ENCODE peak calls at places on chromosome 21, in nine cellular contexts. One of them, this sample, is unnamed. For H3K9me3, the result is how much of the 10 kb centered on the place peaks cover.

GRCh38 chr21:35204850-35205564 is 155.9 kb upstream of the RUNX1 start:
- DNase-seq in iPS DF 6.9: no peak
- DNase-seq in sigmoid colon: peak
- DNase-seq in left ventricle myocardium inferior: peak
- DNase-seq in testis: peak
- DNase-seq in spleen: peak
- DNase-seq in tibial artery: peak
- DNase-seq in A549: no peak
- DNase-seq in AG04450: peak
- DNase-seq in this sample: no peak

GRCh38 chr21:31181089-31181757 is 142.9 kb upstream of the KRTAP19-8 start:
- DNase-seq in iPS DF 6.9: no peak
- DNase-seq in sigmoid colon: no peak
- DNase-seq in left ventricle myocardium inferior: no peak
- DNase-seq in testis: no peak
- DNase-seq in spleen: no peak
- DNase-seq in tibial artery: no peak
- DNase-seq in A549: no peak
- DNase-seq in AG04450: no peak
- DNase-seq in this sample: no peak

GRCh38 chr21:25772680-25773079 is 37.9 kb downstream of the GABPA start:
- DNase-seq in iPS DF 6.9: no peak
- DNase-seq in sigmoid colon: no peak
- DNase-seq in left ventricle myocardium inferior: no peak
- DNase-seq in testis: no peak
- DNase-seq in spleen: no peak
- DNase-seq in tibial artery: no peak
- DNase-seq in A549: no peak
- DNase-seq in AG04450: no peak
- DNase-seq in this sample: no peak

GRCh38 chr21:38291875-38292274 is 35.1 kb downstream of the KCNJ15 start:
- DNase-seq in iPS DF 6.9: no peak
- DNase-seq in sigmoid colon: no peak
- DNase-seq in left ventricle myocardium inferior: no peak
- DNase-seq in testis: no peak
- DNase-seq in spleen: no peak
- DNase-seq in tibial artery: no peak
- DNase-seq in A549: no peak
- DNase-seq in AG04450: no peak
- DNase-seq in this sample: no peak

GRCh38 chr21:32917392-32918135 is 108.2 kb upstream of the OLIG2 start:
- DNase-seq in iPS DF 6.9: no peak
- DNase-seq in sigmoid colon: no peak
- DNase-seq in left ventricle myocardium inferior: peak
- DNase-seq in testis: peak
- DNase-seq in spleen: no peak
- DNase-seq in tibial artery: peak
- DNase-seq in A549: no peak
- DNase-seq in AG04450: no peak
- DNase-seq in this sample: no peak

GRCh38 chr21:32102426-32102825 is 176.4 kb downstream of the MIS18A start:
- DNase-seq in iPS DF 6.9: no peak
- DNase-seq in sigmoid colon: no peak
- DNase-seq in left ventricle myocardium inferior: no peak
- DNase-seq in testis: no peak
- DNase-seq in spleen: no peak
- DNase-seq in tibial artery: no peak
- DNase-seq in A549: no peak
- DNase-seq in AG04450: no peak
- DNase-seq in this sample: no peak

GRCh38 chr21:31354604-31355443 is 10.8 kb upstream of the TIAM1 start:
- DNase-seq in iPS DF 6.9: no peak
- DNase-seq in sigmoid colon: no peak
- DNase-seq in left ventricle myocardium inferior: no peak
- DNase-seq in testis: no peak
- DNase-seq in spleen: no peak
- DNase-seq in tibial artery: no peak
- DNase-seq in A549: peak
- DNase-seq in AG04450: peak
- DNase-seq in this sample: no peak

GRCh38 chr21:38803075-38803474 is 2.7 kb upstream of the ETS2 start:
- DNase-seq in iPS DF 6.9: no peak
- DNase-seq in sigmoid colon: no peak
- DNase-seq in left ventricle myocardium inferior: no peak
- DNase-seq in testis: no peak
- DNase-seq in spleen: no peak
- DNase-seq in tibial artery: no peak
- DNase-seq in A549: no peak
- DNase-seq in AG04450: no peak
- DNase-seq in this sample: no peak

GRCh38 chr21:21373969-21374368 is 375.8 kb downstream of the NCAM2 start:
- DNase-seq in iPS DF 6.9: no peak
- DNase-seq in sigmoid colon: no peak
- DNase-seq in left ventricle myocardium inferior: no peak
- DNase-seq in testis: no peak
- DNase-seq in spleen: no peak
- DNase-seq in tibial artery: no peak
- DNase-seq in A549: no peak
- DNase-seq in AG04450: no peak
- DNase-seq in this sample: no peak

GRCh38 chr21:17118638-17119384 is 394.0 kb upstream of the CXADR start:
- DNase-seq in iPS DF 6.9: no peak
- DNase-seq in sigmoid colon: no peak
- DNase-seq in left ventricle myocardium inferior: peak
- DNase-seq in testis: peak
- DNase-seq in spleen: no peak
- DNase-seq in tibial artery: peak
- DNase-seq in A549: no peak
- DNase-seq in AG04450: no peak
- DNase-seq in this sample: no peak

GRCh38 chr21:21997390-21998333 is 999.5 kb downstream of the NCAM2 start:
- DNase-seq in iPS DF 6.9: no peak
- DNase-seq in sigmoid colon: no peak
- DNase-seq in left ventricle myocardium inferior: no peak
- DNase-seq in testis: no peak
- DNase-seq in spleen: no peak
- DNase-seq in tibial artery: no peak
- DNase-seq in A549: no peak
- DNase-seq in AG04450: no peak
- DNase-seq in this sample: no peak

GRCh38 chr21:38898422-38899098 is 92.8 kb downstream of the ETS2 start:
- DNase-seq in iPS DF 6.9: no peak
- DNase-seq in sigmoid colon: no peak
- DNase-seq in left ventricle myocardium inferior: no peak
- DNase-seq in testis: no peak
- DNase-seq in spleen: no peak
- DNase-seq in tibial artery: no peak
- DNase-seq in A549: no peak
- DNase-seq in AG04450: no peak
- DNase-seq in this sample: no peak

GRCh38 chr21:44065428-44065827 is 41.8 kb upstream of the PWP2 start:
- DNase-seq in iPS DF 6.9: no peak
- DNase-seq in sigmoid colon: no peak
- DNase-seq in left ventricle myocardium inferior: no peak
- DNase-seq in testis: no peak
- DNase-seq in spleen: peak
- DNase-seq in tibial artery: no peak
- DNase-seq in A549: no peak
- DNase-seq in AG04450: no peak
- DNase-seq in this sample: no peak

GRCh38 chr21:21624674-21625073 is 626.5 kb downstream of the NCAM2 start:
- DNase-seq in iPS DF 6.9: no peak
- DNase-seq in sigmoid colon: no peak
- DNase-seq in left ventricle myocardium inferior: no peak
- DNase-seq in testis: no peak
- DNase-seq in spleen: no peak
- DNase-seq in tibial artery: no peak
- DNase-seq in A549: no peak
- DNase-seq in AG04450: peak
- DNase-seq in this sample: no peak

GRCh38 chr21:28899744-28900143 is 92.9 kb downstream of the LTN1 start:
- DNase-seq in iPS DF 6.9: no peak
- DNase-seq in sigmoid colon: no peak
- DNase-seq in left ventricle myocardium inferior: no peak
- DNase-seq in testis: no peak
- DNase-seq in spleen: no peak
- DNase-seq in tibial artery: no peak
- DNase-seq in A549: no peak
- DNase-seq in AG04450: peak
- DNase-seq in this sample: no peak

GRCh38 chr21:38979271-38980196 is 173.8 kb downstream of the ETS2 start:
- DNase-seq in iPS DF 6.9: peak
- DNase-seq in sigmoid colon: no peak
- DNase-seq in left ventricle myocardium inferior: no peak
- DNase-seq in testis: no peak
- DNase-seq in spleen: no peak
- DNase-seq in tibial artery: no peak
- DNase-seq in A549: no peak
- DNase-seq in AG04450: no peak
- DNase-seq in this sample: no peak

GRCh38 chr21:17854771-17855170 is 35.6 kb upstream of the C21orf91 start:
- DNase-seq in iPS DF 6.9: no peak
- DNase-seq in sigmoid colon: no peak
- DNase-seq in left ventricle myocardium inferior: no peak
- DNase-seq in testis: no peak
- DNase-seq in spleen: no peak
- DNase-seq in tibial artery: no peak
- DNase-seq in A549: no peak
- DNase-seq in AG04450: no peak
- DNase-seq in this sample: no peak

GRCh38 chr21:44047996-44048560 is 36.0 kb downstream of the TRAPPC10 start:
- DNase-seq in iPS DF 6.9: no peak
- DNase-seq in sigmoid colon: no peak
- DNase-seq in left ventricle myocardium inferior: no peak
- DNase-seq in testis: no peak
- DNase-seq in spleen: no peak
- DNase-seq in tibial artery: no peak
- DNase-seq in A549: no peak
- DNase-seq in AG04450: no peak
- DNase-seq in this sample: no peak

GRCh38 chr21:16072176-16072575 is 342.4 kb downstream of the USP25 start:
- DNase-seq in iPS DF 6.9: no peak
- DNase-seq in sigmoid colon: no peak
- DNase-seq in left ventricle myocardium inferior: no peak
- DNase-seq in testis: no peak
- DNase-seq in spleen: no peak
- DNase-seq in tibial artery: no peak
- DNase-seq in A549: no peak
- DNase-seq in AG04450: no peak
- DNase-seq in this sample: no peak
- H3K4me3 ChIP-seq in iPS DF 6.9: no peak
- H3K4me3 ChIP-seq in sigmoid colon: no peak
- H3K4me3 ChIP-seq in left ventricle myocardium inferior: no peak
- H3K4me3 ChIP-seq in testis: no peak
- H3K4me3 ChIP-seq in spleen: no peak
- H3K4me3 ChIP-seq in tibial artery: no peak
- H3K4me3 ChIP-seq in A549: no peak
- H3K4me3 ChIP-seq in AG04450: no peak
- H3K4me3 ChIP-seq in this sample: no peak

GRCh38 chr21:8998946-8999681 is 1522.3 kb upstream of the TPTE start:
- DNase-seq in iPS DF 6.9: no peak
- DNase-seq in sigmoid colon: no peak
- DNase-seq in left ventricle myocardium inferior: no peak
- DNase-seq in testis: no peak
- DNase-seq in spleen: no peak
- DNase-seq in tibial artery: no peak
- DNase-seq in A549: no peak
- DNase-seq in AG04450: no peak
- DNase-seq in this sample: no peak
- H3K9me3 ChIP-seq in iPS DF 6.9: under half
- H3K9me3 ChIP-seq in sigmoid colon: under half
- H3K9me3 ChIP-seq in left ventricle myocardium inferior: under half
- H3K9me3 ChIP-seq in testis: under half
- H3K9me3 ChIP-seq in spleen: under half
- H3K9me3 ChIP-seq in tibial artery: under half
- H3K9me3 ChIP-seq in A549: under half
- H3K9me3 ChIP-seq in AG04450: under half
- H3K9me3 ChIP-seq in this sample: under half

DNA sequence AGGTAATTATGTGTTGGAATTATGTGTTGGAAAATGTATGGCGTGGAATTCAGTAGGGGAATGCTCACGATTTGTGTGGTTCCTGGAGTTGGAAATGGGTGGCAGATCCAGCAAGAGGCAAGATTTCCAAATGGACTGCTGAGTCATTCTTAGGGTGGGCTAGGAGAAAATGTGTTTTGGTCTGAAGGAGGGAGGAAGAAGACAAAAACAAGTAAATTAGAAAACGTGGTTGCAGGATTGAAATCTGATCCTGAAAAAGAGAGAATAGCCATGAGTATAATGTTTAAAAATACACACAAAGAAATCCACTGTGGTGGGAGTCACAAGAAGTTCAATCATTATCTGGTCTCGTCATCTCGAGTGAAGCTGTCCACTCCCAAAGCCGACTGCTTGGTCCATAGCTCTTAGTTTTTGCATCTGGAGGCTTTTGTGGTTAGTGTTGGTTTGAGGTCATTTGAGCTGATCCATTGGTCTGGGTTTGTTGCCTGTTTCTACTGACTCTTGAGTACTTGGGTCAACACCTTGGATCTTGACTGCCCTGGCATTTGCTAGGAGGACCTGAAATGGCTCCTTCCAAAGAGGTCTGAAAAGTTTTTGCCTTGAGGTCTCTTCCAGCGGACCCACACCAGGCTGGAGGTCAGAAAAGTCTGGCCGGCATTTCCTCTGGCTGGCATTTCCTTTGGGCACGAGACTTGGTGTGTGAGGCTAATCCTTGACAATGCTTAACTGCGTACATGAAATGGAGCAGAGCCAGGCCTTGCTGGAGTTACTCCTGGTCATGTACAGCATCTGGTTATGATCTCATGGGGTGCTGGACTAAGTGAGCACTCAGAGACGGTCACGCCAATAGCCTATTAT is 9.2 kb downstream of the MX2 start:
- DNase-seq in iPS DF 6.9: no peak
- DNase-seq in sigmoid colon: peak
- DNase-seq in left ventricle myocardium inferior: no peak
- DNase-seq in testis: no peak
- DNase-seq in spleen: peak
- DNase-seq in tibial artery: no peak
- DNase-seq in A549: no peak
- DNase-seq in AG04450: no peak
- DNase-seq in this sample: no peak
- H3K4me3 ChIP-seq in iPS DF 6.9: no peak
- H3K4me3 ChIP-seq in sigmoid colon: no peak
- H3K4me3 ChIP-seq in left ventricle myocardium inferior: no peak
- H3K4me3 ChIP-seq in testis: peak
- H3K4me3 ChIP-seq in spleen: peak
- H3K4me3 ChIP-seq in tibial artery: no peak
- H3K4me3 ChIP-seq in A549: no peak
- H3K4me3 ChIP-seq in AG04450: no peak
- H3K4me3 ChIP-seq in this sample: no peak

DNA sequence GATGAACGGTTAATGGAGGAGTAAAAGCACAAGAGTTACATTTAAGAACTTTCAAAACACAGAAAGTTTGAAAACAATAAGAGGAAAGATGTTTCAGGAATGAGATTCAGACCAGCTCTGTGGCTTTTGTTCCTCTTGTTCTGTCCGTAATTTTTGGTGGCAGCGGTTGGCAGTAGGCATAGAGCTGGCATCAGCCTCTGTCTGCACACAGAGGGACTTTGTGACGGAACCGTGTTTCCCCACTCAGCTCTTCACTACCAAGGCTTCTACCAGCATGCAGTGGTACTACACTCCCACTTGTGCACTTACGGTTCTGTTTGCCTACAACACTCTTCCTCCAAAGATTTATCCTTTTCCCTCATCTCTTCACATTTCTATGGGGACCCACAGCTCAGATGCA is 212.8 kb downstream of the DSCAM start:
- DNase-seq in iPS DF 6.9: no peak
- DNase-seq in sigmoid colon: no peak
- DNase-seq in left ventricle myocardium inferior: no peak
- DNase-seq in testis: no peak
- DNase-seq in spleen: no peak
- DNase-seq in tibial artery: no peak
- DNase-seq in A549: no peak
- DNase-seq in AG04450: no peak
- DNase-seq in this sample: no peak
- H3K9me3 ChIP-seq in iPS DF 6.9: under half
- H3K9me3 ChIP-seq in sigmoid colon: under half
- H3K9me3 ChIP-seq in left ventricle myocardium inferior: under half
- H3K9me3 ChIP-seq in testis: under half
- H3K9me3 ChIP-seq in spleen: under half
- H3K9me3 ChIP-seq in tibial artery: under half
- H3K9me3 ChIP-seq in A549: under half
- H3K9me3 ChIP-seq in AG04450: under half
- H3K9me3 ChIP-seq in this sample: under half